ENCODE peak calls at places on chromosomes 11 and 22, in eight cellular contexts. M is HCT116, B is SK-N-SH, Q is MM.1S, N is PC-3, V is OCI-LY7, X is GM23248, G is GM23338. R is an unnamed sample. For H3K9me2, the result is how much of the 10 kb centered on the place peaks cover.

GRCh38 chr11:61897387-61898246 is 6.3 kb upstream of the FADS3 start:
- DNase-seq in V (peak), B (peak), N (peak), G (peak), Q (peak), M (no peak), X (peak), R (peak)

GRCh38 chr11:81224396-81224795 is 1509.3 kb downstream of the FAM181B start:
- DNase-seq in G (no peak), Q (no peak), X (no peak), V (no peak), M (no peak), B (no peak), N (no peak), R (no peak)

GRCh38 chr22:21921729-21922128 is 30.9 kb downstream of the PPM1F start:
- DNase-seq in V (no peak), N (no peak), G (peak), M (no peak), Q (no peak), X (peak), B (no peak), R (no peak)

GRCh38 chr11:116374085-116374484 is 398.7 kb downstream of the BUD13 start:
- DNase-seq in V (no peak), X (no peak), M (no peak), Q (no peak), G (no peak), B (no peak), N (no peak), R (no peak)

GRCh38 chr11:65525659-65526480 is 987 bp downstream of the SCYL1 start:
- DNase-seq in Q (no peak), M (no peak), B (peak), V (no peak), N (no peak), X (no peak), G (no peak), R (no peak)

GRCh38 chr22:33654173-33654890 is 265.9 kb downstream of the LARGE1 start:
- DNase-seq in Q (no peak), X (no peak), M (no peak), V (no peak), N (no peak), B (no peak), G (peak), R (no peak)

GRCh38 chr11:74388678-74389327 is 9.4 kb downstream of the PGM2L1 start:
- DNase-seq in V (peak), N (peak), M (no peak), Q (peak), B (peak), X (peak), G (peak), R (peak)

GRCh38 chr11:44630511-44631210 is 65.2 kb downstream of the CD82 start:
- DNase-seq in G (no peak), M (no peak), B (no peak), X (no peak), V (no peak), N (no peak), Q (no peak), R (no peak)

GRCh38 chr11:69630009-69630870 is 10.7 kb upstream of the CCND1 start:
- DNase-seq in G (no peak), Q (no peak), N (peak), X (peak), V (peak), M (no peak), B (no peak), R (peak)

GRCh38 chr11:35259529-35259928 is 120.6 kb downstream of the CD44 start:
- DNase-seq in N (no peak), X (no peak), B (no peak), G (no peak), M (no peak), Q (no peak), V (no peak), R (peak)

GRCh38 chr11:95359756-95360155 is 128.8 kb upstream of the SESN3 start:
- DNase-seq in V (no peak), X (no peak), Q (no peak), B (no peak), G (no peak), N (no peak), M (no peak), R (no peak)

DNA sequence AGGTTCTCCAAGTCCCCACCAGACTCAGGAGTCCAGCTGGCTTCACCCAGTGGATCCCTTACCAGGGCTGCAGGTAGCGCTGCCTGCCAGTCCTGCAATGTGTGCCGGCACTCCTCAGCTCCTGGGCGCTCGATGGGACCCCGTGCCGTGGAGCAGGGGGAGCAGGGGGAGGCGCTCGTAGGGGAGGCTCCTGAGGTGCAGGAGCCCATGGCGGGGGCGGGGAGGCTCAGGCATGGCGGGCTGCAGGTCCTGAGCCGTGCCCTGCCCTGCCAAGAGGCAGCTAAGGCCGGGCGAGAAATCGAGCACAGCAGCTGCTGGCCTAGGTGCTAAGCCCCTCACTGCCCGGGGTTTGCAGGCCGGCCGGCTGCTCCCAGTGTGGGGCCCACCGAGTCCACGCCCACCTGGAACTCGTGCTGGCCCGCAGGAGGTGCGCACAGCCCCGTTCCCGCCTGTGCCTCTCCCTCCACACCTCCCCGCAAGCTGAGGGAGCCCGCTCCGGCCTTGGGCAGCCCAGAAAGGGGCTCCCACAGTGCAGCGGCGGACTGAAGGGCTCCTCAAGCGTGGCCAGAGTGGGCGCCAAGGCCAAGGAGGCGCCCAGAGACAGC is 792.9 kb upstream of the CCDC179 start:
- DNase-seq in N (no peak), G (no peak), M (no peak), Q (no peak), X (no peak), V (no peak), B (no peak), R (no peak)
- H3K9me2 ChIP-seq in N (under half), G (under half), M (under half), Q (under half), X (under half), V (under half), B (under half), R (under half)

GRCh38 chr11:92536895-92537294 is 312.3 kb downstream of the FAT3 start:
- DNase-seq in N (no peak), M (no peak), Q (no peak), B (no peak), X (no peak), V (no peak), G (no peak), R (no peak)
- H3K9me2 ChIP-seq in N (under half), M (under half), Q (under half), B (under half), X (under half), V (under half), G (under half), R (under half)

DNA sequence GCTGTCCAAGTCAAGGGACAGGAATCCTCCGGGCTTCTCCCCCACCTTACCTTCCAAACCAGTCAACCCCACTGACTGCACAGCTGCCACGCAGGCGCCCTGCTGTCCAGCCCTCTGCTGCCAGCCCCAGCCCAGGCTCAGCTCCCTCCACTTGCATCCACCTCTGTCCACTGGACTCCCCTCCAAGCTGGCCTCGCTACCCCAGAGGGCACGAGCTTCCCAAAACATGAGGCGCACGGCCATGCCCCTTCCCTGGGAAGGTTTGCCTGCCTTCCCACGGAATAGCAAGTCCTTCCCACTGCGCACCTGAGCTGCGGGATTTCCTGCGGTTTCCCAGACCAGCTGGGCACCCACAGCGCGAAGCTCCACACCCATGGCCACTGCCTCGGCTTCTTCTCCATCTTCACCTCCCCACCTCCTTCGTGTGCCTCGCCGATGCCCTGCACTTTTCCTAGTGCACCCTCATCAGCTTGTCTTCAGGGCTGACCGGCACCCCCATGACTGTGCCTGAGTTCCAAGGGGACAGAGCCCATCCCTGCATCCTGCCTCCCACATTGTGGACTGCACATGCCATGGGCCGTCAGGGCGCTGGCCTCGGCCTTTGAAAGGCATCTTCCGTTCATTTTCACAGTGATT is 16.6 kb downstream of the IFITM10 start:
- DNase-seq in X (no peak), G (no peak), B (no peak), Q (no peak), M (no peak), V (no peak), N (no peak), R (no peak)
- H3K9me2 ChIP-seq in X (under half), G (under half), B (under half), Q (under half), M (under half), V (under half), N (under half), R (under half)

DNA sequence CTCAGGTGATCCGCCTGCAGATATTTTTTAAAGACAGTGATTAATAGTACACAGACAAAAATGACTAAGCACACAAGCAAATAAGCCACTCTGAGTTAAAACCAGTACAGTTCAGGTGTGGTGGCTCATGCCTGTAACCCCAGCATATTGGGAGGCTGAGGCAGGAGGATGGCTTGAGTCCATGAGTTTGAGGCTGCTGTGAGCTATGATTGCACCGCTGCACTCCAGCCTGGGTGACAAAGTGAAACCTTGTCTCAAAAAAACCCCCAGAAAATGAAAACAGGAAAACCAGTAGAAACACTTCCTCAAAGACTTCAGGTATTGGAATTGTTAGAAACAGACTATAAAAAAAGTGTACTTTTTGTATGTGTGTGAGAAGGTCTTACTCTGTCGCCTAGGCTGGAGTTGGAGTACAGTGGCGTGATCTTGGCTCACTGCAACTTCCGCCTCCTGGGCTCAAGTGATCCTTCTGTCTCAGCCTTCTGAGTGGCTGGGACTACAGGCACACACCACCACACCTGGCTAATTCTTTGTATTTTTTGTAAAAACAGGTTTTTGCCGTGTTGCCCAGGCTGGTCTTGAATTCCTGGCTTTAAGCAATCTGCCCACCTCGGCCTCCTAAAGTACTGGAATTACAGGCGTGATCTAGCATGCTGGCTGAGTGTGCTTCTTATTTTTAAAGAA is 33.1 kb downstream of the PPP6R2 start:
- DNase-seq in Q (peak), B (no peak), V (no peak), M (no peak), G (no peak), X (no peak), N (peak), R (no peak)
- H3K9me2 ChIP-seq in Q (under half), B (under half), V (under half), M (under half), G (under half), X (under half), N (under half), R (under half)

GRCh38 chr11:24233041-24233440 is 263.8 kb upstream of the LUZP2 start:
- DNase-seq in M (no peak), Q (peak), V (no peak), N (no peak), G (no peak), X (no peak), B (no peak), R (no peak)
- H3K9me2 ChIP-seq in M (under half), Q (under half), V (under half), N (under half), G (under half), X (under half), B (under half), R (under half)

DNA sequence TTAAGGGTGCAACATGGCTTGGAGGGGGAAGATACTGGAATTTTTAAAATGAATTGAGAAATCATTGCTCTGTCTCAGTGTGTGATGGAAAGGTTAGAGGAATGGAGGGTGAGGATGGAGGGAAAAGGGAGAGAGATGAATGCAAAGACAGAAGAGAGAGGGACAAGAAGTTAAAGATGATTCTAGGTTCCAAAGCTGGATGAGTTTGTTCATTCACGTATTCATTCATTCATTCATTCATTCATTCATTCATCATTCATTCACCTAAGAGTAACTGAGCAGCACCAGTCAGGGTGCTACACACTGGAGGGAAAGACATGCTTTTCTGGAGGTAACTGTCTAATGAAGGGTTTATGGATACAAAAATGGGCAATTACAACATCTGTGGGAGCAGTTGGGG is 209.2 kb downstream of the GRIK4 start:
- DNase-seq in N (no peak), M (no peak), B (no peak), X (no peak), G (no peak), Q (no peak), V (no peak), R (no peak)
- H3K9me2 ChIP-seq in N (under half), M (under half), B (under half), X (under half), G (under half), Q (under half), V (under half), R (under half)

GRCh38 chr22:37404126-37404525 is 23.2 kb downstream of the ELFN2 start:
- DNase-seq in Q (no peak), B (no peak), V (no peak), N (no peak), M (no peak), X (no peak), G (no peak), R (no peak)

GRCh38 chr22:37400719-37401118 is 26.6 kb downstream of the ELFN2 start:
- DNase-seq in X (no peak), B (peak), G (no peak), M (no peak), N (peak), V (no peak), Q (no peak), R (no peak)

GRCh38 chr22:37403267-37403960 is 23.9 kb downstream of the ELFN2 start:
- DNase-seq in G (peak), B (peak), V (no peak), Q (no peak), M (no peak), X (no peak), N (no peak), R (no peak)

GRCh38 chr22:37401401-37401859 is 25.8 kb downstream of the ELFN2 start:
- DNase-seq in G (no peak), Q (no peak), N (no peak), B (no peak), X (peak), M (no peak), V (no peak), R (no peak)

DNA sequence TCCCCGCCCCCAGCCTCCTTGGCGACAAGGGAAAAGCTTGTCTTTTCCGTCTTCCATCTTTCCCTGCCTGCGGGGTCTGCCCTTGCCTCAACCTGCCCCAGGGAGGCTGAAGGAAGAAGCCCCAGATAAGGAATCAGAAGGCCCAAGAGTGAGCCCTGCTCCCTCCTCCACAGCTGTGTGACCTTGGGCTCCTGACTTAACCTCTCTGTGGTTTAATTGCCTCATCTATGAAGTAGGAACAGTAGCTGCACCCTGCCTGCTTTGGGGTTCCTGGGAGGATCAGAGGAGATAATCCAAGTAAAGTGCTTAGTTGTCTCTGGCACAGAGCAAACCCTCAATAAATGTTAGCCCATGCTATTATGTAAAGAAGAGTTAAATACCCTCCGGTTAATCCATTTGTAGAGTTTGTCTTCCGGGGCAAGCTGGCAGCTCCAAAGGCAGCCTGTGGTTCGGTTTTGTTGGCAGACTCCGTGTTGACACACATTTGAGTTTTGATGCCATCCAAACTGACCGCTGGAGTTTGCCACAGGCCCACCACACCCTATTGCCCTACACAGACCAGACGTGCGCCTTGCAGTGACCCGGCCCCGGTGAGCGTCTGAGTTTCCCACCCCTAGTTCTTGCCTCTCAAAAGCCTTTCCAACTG is 25.3 kb downstream of the ELFN2 start:
- DNase-seq in X (no peak), G (no peak), B (no peak), M (no peak), N (no peak), V (no peak), Q (no peak), R (no peak)
- H3K9me2 ChIP-seq in X (under half), G (under half), B (under half), M (under half), N (under half), V (under half), Q (under half), R (under half)

R was measured in Karpas-422.